ENCODE peak calls at places on chromosomes 2 and 18, in six cellular contexts. S, X, O, T, E and H are unnamed samples.

GRCh38 chr2:204900487-204900886 is 355.2 kb downstream of the PARD3B start:
- DNase-seq in E (peak; percentile 50), X (no peak), T (no peak), O (no peak), S (no peak), H (no peak)

GRCh38 chr2:160522951-160523700 is 29.5 kb upstream of the RBMS1 start:
- DNase-seq in T (no peak), S (no peak), E (peak; percentile 22), O (no peak), X (no peak), H (no peak)

GRCh38 chr2:98704499-98705332 is 26.2 kb downstream of the MGAT4A start:
- DNase-seq in E (no peak), T (no peak), X (no peak), O (no peak), S (no peak), H (no peak)

GRCh38 chr2:96140941-96141623 is 2.8 kb upstream of the ASTL start:
- DNase-seq in E (no peak), X (no peak), T (no peak), O (no peak), S (no peak), H (no peak)

GRCh38 chr2:179898873-179899272 is 37.5 kb upstream of the ZNF385B start:
- DNase-seq in X (no peak), S (no peak), E (peak; percentile 26), O (no peak), T (no peak), H (no peak)

GRCh38 chr18:74485860-74486849 is 10.0 kb upstream of the CNDP2 start:
- DNase-seq in O (no peak), X (no peak), S (no peak), T (no peak), E (no peak), H (no peak)

GRCh38 chr2:150267651-150268415 is 219.6 kb downstream of the RND3 start:
- DNase-seq in X (no peak), T (no peak), O (no peak), E (peak; percentile 85), S (no peak), H (no peak)

GRCh38 chr18:28834889-28835288 is 658.0 kb upstream of the CDH2 start:
- DNase-seq in S (no peak), X (no peak), O (no peak), T (no peak), E (peak; percentile 74), H (no peak)

GRCh38 chr2:203549406-203549805 is 14.3 kb upstream of the RAPH1 start:
- DNase-seq in O (no peak), S (no peak), T (no peak), E (no peak), X (no peak), H (no peak)

GRCh38 chr2:43762286-43762685 is 11.6 kb upstream of the DYNC2LI1 start:
- DNase-seq in X (no peak), T (no peak), E (no peak), S (no peak), O (no peak), H (no peak)

GRCh38 chr18:10454800-10455550 is 540 bp downstream of the APCDD1 start:
- DNase-seq in T (no peak), O (peak; percentile 68), S (no peak), X (no peak), E (peak; percentile 47), H (no peak)

GRCh38 chr18:45519881-45520280 is 95.4 kb upstream of the SLC14A2 start:
- DNase-seq in T (no peak), X (no peak), O (no peak), S (no peak), E (no peak), H (no peak)

GRCh38 chr2:168522446-168522845 is 66.4 kb downstream of the CERS6 start:
- DNase-seq in X (no peak), T (no peak), S (no peak), O (no peak), E (no peak), H (no peak)

GRCh38 chr18:79512461-79513380 is 117.0 kb downstream of the NFATC1 start:
- DNase-seq in T (no peak), O (peak; percentile 31), E (no peak), S (no peak), X (no peak), H (no peak)

GRCh38 chr2:105403785-105404698 is 5.2 kb upstream of the FHL2 start:
- DNase-seq in X (no peak), E (peak; percentile 99), O (no peak), T (no peak), S (peak; percentile 99), H (no peak)

GRCh38 chr2:121008978-121009377 is 273.3 kb downstream of the GLI2 start:
- DNase-seq in E (no peak), S (no peak), X (no peak), T (no peak), O (no peak), H (no peak)

GRCh38 chr2:107412981-107413380 is 413.7 kb upstream of the RGPD4 start:
- DNase-seq in E (no peak), S (no peak), T (no peak), O (no peak), X (no peak), H (no peak)

GRCh38 chr2:105797298-105797819 is 52.6 kb downstream of the NCK2 start:
- DNase-seq in O (no peak), S (no peak), X (no peak), E (peak; percentile 55), T (no peak), H (no peak)

GRCh38 chr2:218267259-218267658 is 2.7 kb downstream of the AAMP start:
- DNase-seq in O (no peak), E (no peak), T (no peak), S (no peak), X (no peak), H (no peak)

GRCh38 chr2:199488772-199489400 is 31.1 kb upstream of the SATB2 start:
- DNase-seq in O (peak; percentile 40), E (peak; percentile 43), X (peak; percentile 56), S (no peak), T (peak; percentile 25), H (peak; percentile 65)

DNA sequence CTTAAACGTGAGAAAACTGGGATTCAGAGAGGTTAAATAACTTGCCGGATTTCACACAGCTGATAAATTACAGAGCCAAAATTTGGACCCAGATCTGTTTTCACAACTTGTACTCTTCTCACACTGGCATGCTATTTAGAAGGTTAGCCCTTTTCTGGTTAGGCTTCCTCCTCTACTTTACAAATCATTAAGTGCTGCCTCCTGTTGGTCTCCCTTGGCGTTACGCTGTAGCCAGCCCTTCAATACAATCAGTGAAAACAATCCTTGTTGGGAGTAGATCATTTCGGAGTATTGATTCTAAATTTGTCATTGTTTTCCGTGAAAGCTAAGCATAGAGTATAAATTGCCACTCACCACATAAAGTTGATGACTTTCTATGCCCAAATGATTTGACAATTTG is 153.5 kb downstream of the ARHGAP15 start:
- DNase-seq in E (no peak), S (no peak), T (no peak), O (no peak), X (no peak), H (no peak)
- TF ChIP-seq CTCF in E (no peak), S (peak; percentile 55), T (no peak), O (no peak), X (peak; percentile 28), H (peak; percentile 25)

DNA sequence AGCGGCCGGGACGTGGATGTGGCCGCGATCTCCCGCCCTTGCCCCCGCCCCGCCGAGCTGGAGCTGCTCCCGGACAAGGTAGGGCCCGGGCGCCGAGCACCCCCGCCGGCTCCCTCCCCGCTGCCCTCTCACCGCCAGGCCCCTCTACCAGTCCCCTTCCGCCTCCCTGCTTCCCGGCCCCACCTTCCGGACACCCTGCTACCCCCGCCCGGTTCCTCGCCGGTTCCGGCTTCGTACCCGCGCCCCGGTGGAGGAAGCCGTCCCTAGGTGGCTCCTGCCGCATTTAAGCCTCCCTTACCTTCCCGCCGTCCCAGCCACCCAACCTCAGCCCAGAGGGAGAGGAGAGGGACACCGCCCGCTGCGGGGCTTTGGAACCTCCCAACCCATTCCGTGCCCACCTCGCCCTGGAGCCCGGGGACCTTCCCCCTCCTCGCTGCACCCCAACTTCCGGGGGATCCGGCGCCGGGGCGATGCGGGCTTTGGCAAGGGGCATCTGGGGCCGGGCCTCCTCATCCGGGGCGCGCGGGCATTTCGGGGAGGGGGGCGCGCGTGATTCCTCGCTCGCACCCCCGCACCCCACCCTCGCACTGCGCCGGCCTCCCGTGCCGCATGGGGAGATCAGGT is 475 bp downstream of the B3GNT2 start:
- DNase-seq in E (peak; percentile 48), X (peak; percentile 54), S (no peak), O (no peak), T (no peak), H (no peak)
- TF ChIP-seq CTCF in E (no peak), X (peak; percentile 5), S (no peak), O (no peak), T (no peak), H (no peak)

GRCh38 chr2:7118606-7119503 is 201.6 kb downstream of the RNF144A start:
- DNase-seq in X (peak; percentile 38), E (peak; percentile 11), T (no peak), S (no peak), O (peak; percentile 57), H (no peak)
- TF ChIP-seq CTCF in X (peak; percentile 29), E (peak; percentile 66), T (peak; percentile 53), S (peak; percentile 67), O (peak; percentile 47), H (peak; percentile 17)

GRCh38 chr2:116696223-116696622 is 1118.3 kb upstream of the DDX18 start:
- DNase-seq in O (no peak), T (no peak), E (no peak), S (no peak), X (no peak), H (no peak)
- TF ChIP-seq CTCF in O (no peak), T (no peak), E (peak; percentile 7), S (peak; percentile 11), X (no peak), H (no peak)

DNA sequence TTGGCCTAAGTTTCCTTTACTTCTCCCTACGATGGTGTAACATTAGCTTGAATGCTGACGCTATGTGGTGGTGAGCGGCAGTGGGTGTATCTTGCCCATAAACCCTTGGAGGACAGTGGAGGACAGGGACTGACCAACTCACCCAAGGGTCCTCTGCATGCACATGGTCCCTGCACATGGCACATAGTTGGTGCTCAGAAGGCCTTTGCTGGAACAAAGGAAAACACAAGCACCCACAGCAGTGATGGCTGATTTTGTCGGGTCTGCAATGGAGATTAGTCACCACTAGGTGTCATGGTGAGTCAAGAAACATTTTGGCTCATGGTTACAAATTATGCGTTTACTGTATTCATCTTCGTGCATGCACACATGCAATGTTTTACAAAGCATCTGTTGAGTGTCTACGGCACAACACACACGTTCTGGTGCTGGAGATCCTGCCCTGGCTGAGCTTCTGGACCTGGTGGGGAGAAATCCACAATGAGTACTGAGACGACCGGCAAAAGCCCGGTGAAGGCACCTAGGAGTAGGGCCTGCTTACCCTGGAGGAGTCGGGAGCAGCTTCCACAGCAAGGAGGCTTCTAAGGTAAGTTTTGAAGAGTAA is 44.0 kb downstream of the PDCL3 start:
- DNase-seq in X (peak; percentile 68), E (peak; percentile 36), O (no peak), S (no peak), T (peak; percentile 45), H (peak; percentile 72)
- TF ChIP-seq CTCF in X (peak; percentile 78), E (peak; percentile 83), O (peak; percentile 90), S (peak; percentile 85), T (peak; percentile 65), H (peak; percentile 59)